ENCODE peak calls at places on chromosomes 3 and 15, in six cellular contexts. L, Y, F, D, T and I are unnamed samples.

GRCh38 chr15:60889506-60889905 is 339.6 kb downstream of the RORA start:
- DNase-seq in L (no peak), Y (no peak), F (no peak), D (no peak), T (no peak), I (no peak)

GRCh38 chr3:197482001-197482400 is 73.8 kb downstream of the BDH1 start:
- DNase-seq in L (no peak), Y (no peak), F (peak), D (no peak), T (no peak), I (no peak)

GRCh38 chr3:44915702-44916438 is 41.5 kb downstream of the TGM4 start:
- DNase-seq in L (no peak), Y (no peak), F (no peak), D (no peak), T (no peak), I (no peak)

GRCh38 chr3:42501321-42501680 is 1.1 kb upstream of the VIPR1 start:
- DNase-seq in L (no peak), Y (peak), F (no peak), D (no peak), T (no peak), I (no peak)

GRCh38 chr3:38150780-38151528 is 12.5 kb downstream of the MYD88 start:
- DNase-seq in L (no peak), Y (no peak), F (no peak), D (no peak), T (no peak), I (no peak)

GRCh38 chr3:59678042-59678707 is 628.4 kb upstream of the CFAP20DC start:
- DNase-seq in L (no peak), Y (no peak), F (no peak), D (no peak), T (no peak), I (no peak)

GRCh38 chr3:153621988-153622387 is 460.0 kb downstream of the RAP2B start:
- DNase-seq in L (no peak), Y (no peak), F (no peak), D (no peak), T (no peak), I (no peak)

GRCh38 chr15:76954744-76955143 is 23.2 kb downstream of the RCN2 start:
- DNase-seq in L (no peak), Y (no peak), F (no peak), D (no peak), T (no peak), I (no peak)

GRCh38 chr3:194333212-194333980 is 17.7 kb downstream of the CPN2 start:
- DNase-seq in L (no peak), Y (peak), F (peak), D (peak), T (peak), I (peak)

GRCh38 chr3:24548278-24548677 is 53.6 kb upstream of the THRB start:
- DNase-seq in L (no peak), Y (no peak), F (peak), D (no peak), T (no peak), I (no peak)

GRCh38 chr3:48747015-48747615 is 30.1 kb upstream of the IP6K2 start:
- DNase-seq in L (no peak), Y (no peak), F (no peak), D (no peak), T (no peak), I (no peak)

GRCh38 chr15:57334257-57334656 is 42.0 kb upstream of the CGNL1 start:
- DNase-seq in L (no peak), Y (no peak), F (peak), D (no peak), T (no peak), I (no peak)

GRCh38 chr15:92226020-92226612 is 167.6 kb upstream of the ST8SIA2 start:
- DNase-seq in L (no peak), Y (no peak), F (no peak), D (no peak), T (no peak), I (no peak)

GRCh38 chr3:123534264-123534663 is 50.6 kb downstream of the HACD2 start:
- DNase-seq in L (no peak), Y (no peak), F (no peak), D (no peak), T (no peak), I (no peak)

GRCh38 chr15:42348083-42348482 is 11.2 kb upstream of the CAPN3 start:
- DNase-seq in L (peak), Y (no peak), F (peak), D (no peak), T (no peak), I (no peak)

GRCh38 chr3:44277925-44278324 is 36.2 kb downstream of the TOPAZ1 start:
- DNase-seq in L (no peak), Y (no peak), F (no peak), D (no peak), T (no peak), I (no peak)

GRCh38 chr3:170611746-170612145 is 25.9 kb upstream of the SLC7A14 start:
- DNase-seq in L (no peak), Y (no peak), F (no peak), D (no peak), T (no peak), I (no peak)

GRCh38 chr3:193788189-193788946 is 195.4 kb downstream of the OPA1 start:
- DNase-seq in L (no peak), Y (peak), F (peak), D (no peak), T (peak), I (no peak)

GRCh38 chr3:69925506-69925905 is 74.0 kb upstream of the SAMMSON start:
- DNase-seq in L (peak), Y (no peak), F (no peak), D (no peak), T (no peak), I (no peak)

GRCh38 chr3:134365766-134366065 is 8.5 kb downstream of the AMOTL2 start:
- DNase-seq in L (no peak), Y (no peak), F (no peak), D (no peak), T (no peak), I (no peak)

GRCh38 chr3:111605493-111605892 is 10.3 kb upstream of the ZBED2 start:
- DNase-seq in L (no peak), Y (no peak), F (no peak), D (no peak), T (no peak), I (no peak)

GRCh38 chr15:100786901-100787566 is 92.6 kb upstream of the ALDH1A3 start:
- DNase-seq in L (no peak), Y (peak), F (no peak), D (no peak), T (peak), I (peak)

GRCh38 chr15:72197460-72198409 is at the start of gene GRAMD2A:
- DNase-seq in L (no peak), Y (no peak), F (no peak), D (no peak), T (peak), I (no peak)

GRCh38 chr3:98730338-98730737 is 32.8 kb upstream of the ST3GAL6 start:
- DNase-seq in L (no peak), Y (no peak), F (peak), D (peak), T (no peak), I (no peak)

GRCh38 chr15:63939531-63940130 is 105.9 kb upstream of the HERC1 start:
- DNase-seq in L (peak), Y (peak), F (peak), D (no peak), T (peak), I (peak)

GRCh38 chr15:73751481-73751880 is 1.7 kb downstream of the INSYN1 start:
- DNase-seq in L (no peak), Y (no peak), F (no peak), D (no peak), T (no peak), I (no peak)

GRCh38 chr3:179321585-179322322 is 1.1 kb upstream of the ZNF639 start:
- DNase-seq in L (no peak), Y (no peak), F (peak), D (no peak), T (no peak), I (peak)

GRCh38 chr3:157136647-157137387 is 23.1 kb downstream of the CCNL1 start:
- DNase-seq in L (no peak), Y (no peak), F (no peak), D (no peak), T (no peak), I (no peak)

GRCh38 chr3:62567097-62568021 is 194.0 kb upstream of the FEZF2 start:
- DNase-seq in L (peak), Y (peak), F (peak), D (no peak), T (peak), I (no peak)

GRCh38 chr3:38458796-38459498 is 5.3 kb downstream of the ACVR2B start:
- DNase-seq in L (no peak), Y (no peak), F (no peak), D (no peak), T (peak), I (no peak)

GRCh38 chr3:10093678-10094077 is 14.4 kb downstream of the FANCD2OS start:
- DNase-seq in L (no peak), Y (no peak), F (no peak), D (no peak), T (no peak), I (no peak)

GRCh38 chr15:47812436-47813109 is 95.3 kb downstream of the SEMA6D start:
- DNase-seq in L (no peak), Y (no peak), F (peak), D (no peak), T (no peak), I (peak)

GRCh38 chr3:44355634-44356033 is 17.1 kb downstream of the TCAIM start:
- DNase-seq in L (no peak), Y (no peak), F (peak), D (no peak), T (no peak), I (no peak)

GRCh38 chr15:45037936-45038335 is 14.9 kb downstream of the SORD start:
- DNase-seq in L (no peak), Y (no peak), F (no peak), D (no peak), T (no peak), I (no peak)

GRCh38 chr3:19947549-19948071 is 713 bp downstream of the RAB5A start:
- DNase-seq in L (no peak), Y (peak), F (peak), D (peak), T (no peak), I (peak)

GRCh38 chr3:185439745-185440466 is 58.9 kb downstream of the TMEM41A start:
- DNase-seq in L (no peak), Y (no peak), F (no peak), D (no peak), T (no peak), I (no peak)

GRCh38 chr3:128006061-128006470 is 46.2 kb upstream of the SEC61A1 start:
- DNase-seq in L (no peak), Y (no peak), F (no peak), D (no peak), T (no peak), I (no peak)

GRCh38 chr3:9727743-9728142 is 3.8 kb upstream of the BRPF1 start:
- DNase-seq in L (no peak), Y (no peak), F (no peak), D (no peak), T (no peak), I (no peak)

GRCh38 chr15:50773389-50773788 is 7.9 kb upstream of the SPPL2A start:
- DNase-seq in L (no peak), Y (no peak), F (no peak), D (no peak), T (no peak), I (no peak)

GRCh38 chr15:50774450-50774849 is 8.9 kb upstream of the SPPL2A start:
- DNase-seq in L (no peak), Y (no peak), F (no peak), D (no peak), T (no peak), I (no peak)

GRCh38 chr15:50778089-50778488 is 12.6 kb upstream of the SPPL2A start:
- DNase-seq in L (no peak), Y (no peak), F (no peak), D (no peak), T (no peak), I (no peak)

DNA sequence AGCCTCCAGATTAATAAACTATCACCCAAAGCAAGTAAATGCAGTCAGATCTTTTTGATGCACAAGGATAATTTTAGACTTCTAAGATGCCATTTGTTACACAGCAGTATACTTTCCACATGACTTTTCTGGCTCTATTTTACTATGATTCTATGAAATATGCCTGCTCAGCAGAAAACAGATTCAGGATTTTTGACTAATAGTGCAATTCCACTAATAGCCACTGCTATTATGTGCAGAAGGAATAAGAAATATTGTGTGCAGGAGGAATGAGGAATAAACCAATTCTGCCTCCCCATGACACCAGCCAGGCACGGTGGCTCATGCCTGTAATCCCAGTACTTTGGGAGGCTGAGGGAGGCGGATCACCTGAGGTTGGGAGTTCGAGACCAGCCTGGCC is 11.5 kb upstream of the SPPL2A start:
- DNase-seq in L (no peak), Y (no peak), F (no peak), D (no peak), T (no peak), I (no peak)
- TF ChIP-seq CTCF in L (no peak), Y (no peak), F (no peak), D (peak), T (no peak), I (no peak)

GRCh38 chr15:25933456-25934158 is 70.5 kb upstream of the ATP10A start:
- DNase-seq in L (peak), Y (peak), F (peak), D (no peak), T (peak), I (peak)
- TF ChIP-seq CTCF in L (peak), Y (peak), F (peak), D (peak), T (peak), I (peak)

GRCh38 chr3:66692751-66693140 is 191.9 kb upstream of the LRIG1 start:
- DNase-seq in L (no peak), Y (no peak), F (no peak), D (no peak), T (peak), I (no peak)

GRCh38 chr3:66693461-66693912 is 192.7 kb upstream of the LRIG1 start:
- DNase-seq in L (no peak), Y (no peak), F (peak), D (no peak), T (peak), I (no peak)

DNA sequence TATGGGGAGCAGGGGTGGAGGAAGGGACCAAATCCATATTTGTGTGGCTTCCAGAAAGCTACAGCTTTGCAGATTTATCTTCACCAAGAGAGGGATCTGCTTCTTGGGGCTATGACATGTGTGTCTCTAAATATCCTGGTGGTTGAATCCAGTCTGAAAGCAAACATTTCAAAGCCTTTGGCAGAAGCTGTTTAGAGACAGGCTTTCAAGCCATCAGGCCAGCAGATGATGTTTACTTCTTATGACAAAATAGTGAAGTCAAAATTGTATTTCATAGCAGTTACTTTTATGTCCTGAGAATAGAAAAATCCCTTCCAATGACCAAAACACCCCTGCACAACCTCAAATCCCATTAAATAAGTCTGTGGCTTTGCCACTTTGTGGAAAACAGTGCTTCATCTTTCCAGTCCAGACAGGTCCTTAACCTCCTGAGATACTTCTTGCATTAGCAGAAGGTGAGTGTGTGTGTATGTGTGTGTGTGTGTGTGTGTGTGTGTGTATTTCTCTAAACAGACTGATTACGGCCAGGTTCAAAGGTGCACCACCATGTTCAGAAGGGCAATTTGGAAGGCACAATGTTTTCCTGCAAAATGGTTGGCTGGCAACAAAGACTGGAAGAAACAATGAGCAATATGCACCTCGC is 191.4 kb upstream of the LRIG1 start:
- DNase-seq in L (no peak), Y (no peak), F (no peak), D (no peak), T (no peak), I (no peak)
- TF ChIP-seq CTCF in L (no peak), Y (no peak), F (no peak), D (no peak), T (no peak), I (no peak)

GRCh38 chr15:37880835-37881153 is 53.6 kb upstream of the TMCO5A start:
- DNase-seq in L (no peak), Y (no peak), F (no peak), D (no peak), T (no peak), I (no peak)
- TF ChIP-seq CTCF in L (no peak), Y (no peak), F (no peak), D (peak), T (no peak), I (no peak)

DNA sequence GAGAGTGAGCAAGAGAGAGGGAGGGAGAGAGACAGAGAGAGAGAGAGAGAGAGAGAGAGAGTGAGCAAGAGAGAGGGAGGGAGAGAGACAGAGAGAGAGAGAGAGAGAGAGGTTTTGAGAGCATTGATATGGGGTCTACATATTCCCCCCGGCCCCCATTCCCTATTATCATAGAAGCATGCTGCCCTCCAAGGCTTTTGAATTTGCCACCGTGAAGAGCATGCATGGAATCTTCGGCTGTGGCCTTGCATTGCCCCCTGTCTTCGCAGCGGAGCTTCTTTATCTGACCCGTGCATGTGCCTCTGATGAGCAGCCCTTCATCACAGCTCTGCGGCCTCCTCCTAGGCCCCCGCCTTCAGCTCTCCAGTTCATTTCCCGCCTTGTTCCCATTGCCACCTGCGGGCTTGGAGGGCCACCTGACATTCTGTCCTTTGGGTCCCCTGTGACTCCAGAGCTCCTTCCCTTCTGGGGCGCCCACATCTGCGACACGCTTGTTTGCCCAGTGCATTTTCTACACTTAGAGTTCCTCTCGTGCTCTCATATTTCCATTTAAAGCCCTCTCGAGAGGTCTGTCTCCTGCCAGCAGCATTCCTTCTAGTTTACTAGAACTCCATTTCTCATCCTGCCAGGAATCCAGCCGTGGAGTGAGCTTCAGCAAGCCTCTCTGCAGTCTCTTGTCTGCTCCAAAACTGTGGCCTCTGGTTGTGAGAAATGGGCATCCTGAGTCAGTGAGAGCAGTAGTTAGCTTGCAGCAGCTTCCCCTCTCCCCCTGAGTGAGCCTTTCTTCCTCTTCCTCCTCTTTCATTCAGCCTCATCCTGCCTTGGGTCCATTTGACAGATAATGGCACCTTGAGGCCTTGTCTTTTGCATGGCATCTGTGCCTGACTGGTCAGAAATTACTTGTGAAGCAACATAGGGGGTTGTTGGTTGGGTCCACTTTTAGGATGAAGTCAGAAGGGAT is 25.3 kb downstream of the LPP start:
- DNase-seq in L (no peak), Y (no peak), F (no peak), D (no peak), T (peak), I (no peak)
- TF ChIP-seq CTCF in L (peak), Y (no peak), F (peak), D (no peak), T (no peak), I (no peak)

DNA sequence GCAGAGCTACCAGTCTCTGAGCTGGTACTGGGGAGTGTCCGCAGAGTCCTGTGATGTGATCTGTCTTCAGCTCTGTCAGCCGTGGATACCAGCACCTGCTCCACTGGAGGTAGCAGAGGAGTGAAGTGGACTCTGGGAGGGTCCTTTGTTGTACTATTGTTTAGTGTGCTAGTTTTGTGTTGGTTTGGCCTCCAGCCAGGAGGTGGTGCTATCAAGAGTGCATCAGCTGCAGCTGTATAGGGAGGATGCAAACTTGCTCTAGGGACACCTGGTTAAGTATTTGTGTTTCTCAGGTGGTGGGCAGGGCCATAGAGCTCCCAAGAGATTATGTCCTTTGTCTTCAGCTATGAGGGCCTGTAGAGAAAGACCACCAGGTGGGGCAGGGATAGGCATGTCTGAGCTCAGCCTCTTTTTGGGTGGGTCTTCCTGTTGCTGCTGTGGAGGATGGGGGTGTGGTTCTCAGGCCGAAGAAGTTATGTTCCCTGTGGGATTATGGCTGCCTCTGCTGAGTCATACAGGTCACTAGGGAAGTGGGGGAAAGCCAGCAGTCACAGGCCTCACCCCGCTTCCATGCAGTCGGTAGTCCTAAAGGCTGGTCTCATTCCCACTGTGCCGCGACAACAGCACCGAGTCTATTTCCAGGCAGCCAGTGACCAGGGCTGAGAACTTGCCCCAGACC is 443.2 kb upstream of the TBL1XR1 start:
- DNase-seq in L (no peak), Y (no peak), F (no peak), D (no peak), T (no peak), I (no peak)
- TF ChIP-seq CTCF in L (no peak), Y (no peak), F (no peak), D (no peak), T (no peak), I (no peak)

GRCh38 chr3:176428552-176428951 is 768.7 kb downstream of the TBL1XR1 start:
- DNase-seq in L (no peak), Y (no peak), F (no peak), D (no peak), T (no peak), I (no peak)

GRCh38 chr3:176426371-176426770 is 770.9 kb downstream of the TBL1XR1 start:
- DNase-seq in L (no peak), Y (no peak), F (no peak), D (no peak), T (no peak), I (no peak)

GRCh38 chr3:176431986-176432385 is 765.3 kb downstream of the TBL1XR1 start:
- DNase-seq in L (no peak), Y (no peak), F (peak), D (no peak), T (no peak), I (no peak)

GRCh38 chr3:176431073-176431472 is 766.2 kb downstream of the TBL1XR1 start:
- DNase-seq in L (no peak), Y (no peak), F (no peak), D (no peak), T (no peak), I (no peak)

GRCh38 chr3:176430244-176430893 is 766.9 kb downstream of the TBL1XR1 start:
- DNase-seq in L (peak), Y (no peak), F (peak), D (no peak), T (no peak), I (no peak)
- TF ChIP-seq CTCF in L (peak), Y (peak), F (peak), D (no peak), T (peak), I (peak)